ENCODE peak calls at places on chromosomes 13 and 19, in nine cellular contexts. F, U, E, P, J, Z, V, Y and H are unnamed samples.

GRCh38 chr19:29379257-29379986 is 146.4 kb upstream of the VSTM2B start:
- DNase-seq in F (no peak), U (no peak), E (no peak), P (no peak), J (peak), Z (no peak), V (no peak), Y (no peak), H (no peak)

GRCh38 chr13:80249906-80250513 is 90.9 kb downstream of the SPRY2 start:
- DNase-seq in F (no peak), U (no peak), E (no peak), P (no peak), J (no peak), Z (no peak), V (no peak), Y (no peak), H (no peak)

GRCh38 chr13:42836930-42837329 is 55.5 kb downstream of the FAM216B start:
- DNase-seq in F (peak), U (no peak), E (no peak), P (no peak), J (no peak), Z (no peak), V (no peak), Y (peak), H (no peak)

GRCh38 chr19:18297308-18297707 is 15.9 kb upstream of the JUND start:
- DNase-seq in F (no peak), U (no peak), E (no peak), P (no peak), J (no peak), Z (no peak), V (no peak), Y (no peak), H (no peak)

GRCh38 chr13:20353973-20354372 is 121.9 kb upstream of the GJB6 start:
- DNase-seq in F (no peak), U (no peak), E (no peak), P (no peak), J (no peak), Z (no peak), V (no peak), Y (no peak), H (no peak)

GRCh38 chr13:49494645-49495044 is 1.1 kb upstream of the PHF11 start:
- DNase-seq in F (no peak), U (no peak), E (no peak), P (no peak), J (no peak), Z (no peak), V (no peak), Y (no peak), H (no peak)

GRCh38 chr13:110418944-110419343 is 111.9 kb downstream of the COL4A2 start:
- DNase-seq in F (no peak), U (no peak), E (peak), P (no peak), J (no peak), Z (no peak), V (no peak), Y (no peak), H (no peak)

GRCh38 chr19:19636573-19636972 is 6.9 kb downstream of the GMIP start:
- DNase-seq in F (no peak), U (no peak), E (no peak), P (no peak), J (no peak), Z (no peak), V (no peak), Y (no peak), H (no peak)

GRCh38 chr13:66021846-66022245 is 1208.3 kb downstream of the PCDH9 start:
- DNase-seq in F (no peak), U (no peak), E (no peak), P (no peak), J (no peak), Z (no peak), V (no peak), Y (no peak), H (no peak)

GRCh38 chr13:19984430-19985218 is 26.1 kb downstream of the ZMYM2 start:
- DNase-seq in F (peak), U (peak), E (no peak), P (no peak), J (no peak), Z (no peak), V (no peak), Y (no peak), H (no peak)

GRCh38 chr19:12065100-12065538 is 588 bp downstream of the ZNF844 start:
- DNase-seq in F (peak), U (peak), E (peak), P (no peak), J (peak), Z (peak), V (peak), Y (peak), H (no peak)

GRCh38 chr19:53037101-53038097 is 7.1 kb upstream of the ERVV-2 start:
- DNase-seq in F (peak), U (peak), E (peak), P (no peak), J (no peak), Z (peak), V (peak), Y (no peak), H (peak)

GRCh38 chr19:15417699-15418098 is 1.1 kb downstream of the AKAP8L start:
- DNase-seq in F (no peak), U (peak), E (no peak), P (no peak), J (no peak), Z (no peak), V (peak), Y (no peak), H (no peak)

GRCh38 chr19:14943601-14944000 is 2.3 kb downstream of the OR7C2 start:
- DNase-seq in F (peak), U (peak), E (no peak), P (no peak), J (no peak), Z (no peak), V (no peak), Y (no peak), H (no peak)

GRCh38 chr19:18014197-18014596 is 6.2 kb downstream of the ARRDC2 start:
- DNase-seq in F (no peak), U (no peak), E (no peak), P (no peak), J (no peak), Z (peak), V (no peak), Y (no peak), H (no peak)

GRCh38 chr19:52190679-52191293 is 934 bp downstream of the PPP2R1A start:
- DNase-seq in F (peak), U (no peak), E (no peak), P (no peak), J (no peak), Z (no peak), V (peak), Y (peak), H (no peak)

GRCh38 chr13:108212901-108213300 is 2.4 kb downstream of the LIG4 start:
- DNase-seq in F (no peak), U (no peak), E (no peak), P (no peak), J (no peak), Z (no peak), V (no peak), Y (no peak), H (no peak)

GRCh38 chr19:39240421-39240820 is 4.4 kb downstream of the IFNL3 start:
- DNase-seq in F (no peak), U (no peak), E (no peak), P (no peak), J (no peak), Z (no peak), V (no peak), Y (no peak), H (no peak)
- TF ChIP-seq CTCF in F (no peak), U (no peak), E (no peak), P (no peak), J (no peak), Z (no peak), V (no peak), Y (no peak), H (no peak)

GRCh38 chr13:106418556-106418955 is 116.9 kb downstream of the EFNB2 start:
- DNase-seq in F (peak), U (no peak), E (no peak), P (no peak), J (no peak), Z (no peak), V (no peak), Y (no peak), H (no peak)
- TF ChIP-seq CTCF in F (no peak), U (no peak), E (no peak), P (no peak), J (no peak), Z (no peak), V (no peak), Y (no peak), H (no peak)

GRCh38 chr19:4443966-4444764 is 13.4 kb downstream of the UBXN6 start:
- DNase-seq in F (no peak), U (no peak), E (no peak), P (no peak), J (no peak), Z (no peak), V (no peak), Y (no peak), H (no peak)

GRCh38 chr19:4443188-4443587 is 14.4 kb downstream of the UBXN6 start:
- DNase-seq in F (no peak), U (no peak), E (no peak), P (no peak), J (no peak), Z (no peak), V (no peak), Y (no peak), H (no peak)

GRCh38 chr19:4442846-4443146 is 14.8 kb downstream of the UBXN6 start:
- DNase-seq in F (no peak), U (no peak), E (no peak), P (no peak), J (no peak), Z (no peak), V (no peak), Y (no peak), H (no peak)

GRCh38 chr19:4444765-4445741 is 12.5 kb downstream of the UBXN6 start:
- DNase-seq in F (peak), U (no peak), E (no peak), P (no peak), J (no peak), Z (no peak), V (peak), Y (no peak), H (no peak)

DNA sequence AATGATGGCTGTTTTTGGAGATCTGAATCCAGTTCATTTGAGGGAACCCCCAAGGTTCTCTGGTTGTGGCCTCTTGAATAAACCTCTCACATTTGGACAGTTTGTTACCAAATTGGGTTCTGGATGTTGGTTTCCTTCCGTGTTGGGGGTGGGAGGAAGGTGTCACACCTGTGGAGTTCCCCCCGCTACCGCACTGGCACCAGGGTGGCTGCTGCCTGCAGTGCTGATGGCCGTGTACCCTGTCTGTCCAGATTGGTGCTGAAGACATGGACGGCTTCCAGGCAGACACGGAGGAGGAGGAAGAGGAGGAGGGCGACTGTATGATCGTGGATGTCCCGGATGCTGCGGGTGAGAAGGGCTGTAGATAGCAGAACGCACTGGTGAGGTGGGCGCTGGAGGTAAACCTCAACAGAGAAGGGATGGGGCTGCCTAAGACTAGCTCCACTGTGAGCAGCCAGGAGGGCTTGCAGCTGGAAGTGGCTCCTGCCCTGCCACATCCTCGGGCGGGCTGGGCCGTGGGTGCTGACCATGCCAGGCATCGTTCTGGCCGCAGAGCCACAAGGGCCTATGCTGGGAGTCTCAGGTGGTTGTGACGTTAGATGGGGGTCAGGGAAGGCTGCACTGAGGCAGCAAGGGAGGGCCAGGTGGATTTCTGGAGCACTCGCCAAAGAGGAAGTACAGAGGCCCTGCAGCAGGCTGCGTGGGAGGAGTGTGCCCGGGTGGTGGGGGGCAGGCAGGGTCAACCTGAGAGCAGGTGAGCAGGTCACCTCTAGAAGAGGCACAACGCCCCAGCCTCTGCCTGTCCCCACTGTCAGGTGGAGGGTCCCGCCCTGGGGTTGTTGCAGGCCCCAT is 15.4 kb downstream of the UBXN6 start:
- DNase-seq in F (no peak), U (no peak), E (no peak), P (no peak), J (no peak), Z (no peak), V (no peak), Y (no peak), H (no peak)
- TF ChIP-seq CTCF in F (no peak), U (no peak), E (no peak), P (no peak), J (no peak), Z (no peak), V (no peak), Y (no peak), H (no peak)

DNA sequence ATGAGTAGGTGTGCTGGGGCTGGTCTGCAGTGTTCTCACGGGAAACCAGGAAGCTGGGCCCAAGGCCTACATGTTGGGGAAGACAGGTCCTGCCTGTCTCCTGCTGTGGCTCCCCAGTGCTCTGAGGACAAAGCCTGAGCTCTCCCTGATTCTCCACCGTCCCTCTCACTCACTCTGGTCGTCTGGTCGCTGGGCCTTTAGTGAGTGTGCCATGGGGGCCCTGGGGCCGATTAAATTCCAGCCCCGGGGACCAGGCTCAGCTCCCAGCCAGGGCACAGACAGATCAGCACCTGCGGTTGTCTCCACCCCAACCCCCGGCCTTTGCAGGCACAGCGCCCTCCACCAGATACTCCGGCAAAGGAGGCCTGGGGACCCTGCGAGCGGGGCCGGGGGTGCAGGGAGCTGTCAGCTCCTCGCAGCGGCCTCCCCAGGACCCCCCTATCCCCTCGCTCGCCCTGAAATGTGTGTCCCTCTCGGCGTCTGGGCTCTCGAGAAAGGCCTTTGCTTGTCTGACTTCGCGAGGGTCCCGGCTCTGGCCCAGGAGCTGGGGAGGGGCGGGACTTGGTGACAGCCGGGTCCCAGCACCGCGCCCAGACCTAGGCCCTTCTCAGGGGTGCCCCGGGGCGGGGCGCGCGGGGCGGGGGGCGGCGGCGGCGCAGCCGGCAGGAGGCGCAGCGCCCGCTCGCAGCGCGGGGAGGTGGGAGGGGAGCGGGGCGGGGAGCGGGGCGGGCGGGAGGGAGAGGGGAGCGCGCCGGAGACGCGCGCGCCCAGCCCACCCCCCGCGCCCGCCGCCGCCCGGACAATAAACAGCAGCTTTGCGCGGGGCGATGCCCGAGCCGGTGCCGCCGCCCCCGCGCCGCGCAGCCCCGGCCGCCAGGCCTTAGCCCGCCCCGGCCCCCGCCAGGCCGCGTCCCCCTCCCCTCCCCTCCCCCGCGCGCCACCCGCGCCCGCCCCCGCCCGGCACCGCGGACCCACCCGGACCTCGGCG is at the start of gene PALM:
- DNase-seq in F (no peak), U (no peak), E (peak), P (no peak), J (no peak), Z (no peak), V (peak), Y (no peak), H (no peak)
- TF ChIP-seq CTCF in F (no peak), U (peak), E (peak), P (no peak), J (peak), Z (no peak), V (no peak), Y (no peak), H (no peak)

GRCh38 chr19:55622242-55622969 is 2.0 kb downstream of the ZNF784 start:
- DNase-seq in F (no peak), U (no peak), E (no peak), P (no peak), J (no peak), Z (no peak), V (no peak), Y (no peak), H (no peak)
- TF ChIP-seq CTCF in F (no peak), U (no peak), E (no peak), P (no peak), J (no peak), Z (no peak), V (no peak), Y (no peak), H (no peak)

GRCh38 chr19:3684817-3685410 is 15.4 kb downstream of the PIP5K1C start:
- DNase-seq in F (no peak), U (no peak), E (no peak), P (no peak), J (no peak), Z (no peak), V (no peak), Y (no peak), H (no peak)
- TF ChIP-seq CTCF in F (no peak), U (no peak), E (no peak), P (no peak), J (no peak), Z (no peak), V (no peak), Y (no peak), H (no peak)